ENCODE peak calls at places on chromosomes 4 and X, in eight cellular contexts. U, I, J, F, K, H, P and R are unnamed samples.

GRCh38 chr4:1516261-1516660 is 110.0 kb upstream of the NKX1-1 start:
- DNase-seq in H (no peak), J (no peak), F (no peak), K (no peak), P (no peak), U (no peak), I (no peak), R (no peak)

GRCh38 chr4:42895452-42895851 is 2.9 kb downstream of the GRXCR1 start:
- DNase-seq in I (no peak), H (no peak), P (no peak), U (no peak), F (no peak), K (no peak), J (no peak), R (no peak)

GRCh38 chr4:65195002-65195401 is 475.3 kb downstream of the EPHA5 start:
- DNase-seq in K (no peak), J (no peak), H (no peak), I (no peak), P (no peak), U (no peak), F (no peak), R (no peak)

GRCh38 chr4:111283066-111283677 is 660.3 kb upstream of the PITX2 start:
- DNase-seq in H (no peak), I (peak), J (peak), K (peak), F (peak), P (peak), U (peak), R (no peak)

GRCh38 chrX:113644426-113644825 is 803.8 kb upstream of the AMOT start:
- DNase-seq in P (no peak), F (no peak), H (peak), U (no peak), K (no peak), J (no peak), I (no peak), R (no peak)

GRCh38 chr4:90184560-90184959 is 57.4 kb downstream of the CCSER1 start:
- DNase-seq in K (no peak), U (no peak), J (peak), H (no peak), F (no peak), I (no peak), P (no peak), R (no peak)

GRCh38 chrX:136689441-136689840 is 41.5 kb downstream of the CD40LG start:
- DNase-seq in P (no peak), I (no peak), K (no peak), H (no peak), U (no peak), J (peak), F (no peak), R (no peak)

GRCh38 chr4:138522366-138522765 is 280.2 kb upstream of the SLC7A11 start:
- DNase-seq in P (no peak), K (peak), J (peak), F (no peak), U (peak), H (no peak), I (no peak), R (no peak)

GRCh38 chr4:78591404-78591803 is 39.8 kb downstream of the ANXA3 start:
- DNase-seq in F (no peak), U (no peak), J (no peak), P (no peak), K (no peak), I (no peak), H (no peak), R (no peak)

GRCh38 chrX:129449141-129449540 is 74.1 kb downstream of the SMARCA1 start:
- DNase-seq in P (no peak), F (no peak), K (no peak), U (no peak), H (no peak), J (no peak), I (no peak), R (no peak)

GRCh38 chrX:122625821-122626220 is 558.3 kb upstream of the GRIA3 start:
- DNase-seq in U (no peak), I (no peak), F (no peak), J (no peak), K (no peak), H (peak), P (no peak), R (no peak)